ENCODE peak calls at places on chromosomes 16 and 17, in eight cellular contexts. L, Y, S, T, U, P, N and E are unnamed samples.

GRCh38 chr17:39679521-39680192 is 8.2 kb downstream of the PGAP3 start:
- DNase-seq in L (no peak), P (no peak), T (no peak), N (no peak), S (no peak), Y (no peak), U (no peak), E (no peak)

GRCh38 chr16:88466949-88467348 is 13.9 kb downstream of the ZFPM1 start:
- DNase-seq in L (no peak), Y (no peak), P (no peak), N (no peak), T (no peak), U (no peak), S (no peak), E (no peak)

GRCh38 chr16:31086629-31086906 is 2.2 kb downstream of the PRSS53 start:
- DNase-seq in P (no peak), S (no peak), T (no peak), U (no peak), Y (no peak), L (no peak), N (no peak), E (no peak)

GRCh38 chr17:71472809-71473789 is 647.7 kb upstream of the SOX9 start:
- DNase-seq in T (peak; percentile 6), L (no peak), P (no peak), Y (no peak), S (peak; percentile 86), U (peak; percentile 84), N (peak; percentile 65), E (peak; percentile 2)

GRCh38 chr16:86507173-86508027 is 2.9 kb upstream of the FOXF1 start:
- DNase-seq in P (no peak), U (no peak), T (no peak), S (no peak), N (no peak), Y (no peak), L (no peak), E (no peak)

GRCh38 chr17:18108400-18109312 is at the start of gene MYO15A:
- DNase-seq in N (no peak), P (no peak), Y (no peak), S (no peak), U (no peak), L (no peak), T (no peak), E (no peak)

GRCh38 chr17:61775364-61775763 is 88.0 kb downstream of the BRIP1 start:
- DNase-seq in L (no peak), Y (no peak), U (no peak), P (no peak), N (no peak), S (no peak), T (no peak), E (no peak)

GRCh38 chr16:49019081-49019633 is 262.5 kb downstream of the CBLN1 start:
- DNase-seq in P (no peak), N (no peak), U (peak; percentile 49), T (no peak), L (peak; percentile 51), S (no peak), Y (no peak), E (no peak)

GRCh38 chr16:24255446-24256352 is at the start of gene CACNG3:
- DNase-seq in U (peak; percentile 99), S (no peak), Y (peak; percentile 30), N (peak; percentile 37), L (peak; percentile 96), T (peak; percentile 89), P (no peak), E (peak; percentile 42)

GRCh38 chr16:3652373-3653037 is 2.0 kb upstream of the DNASE1 start:
- DNase-seq in P (no peak), S (no peak), N (peak; percentile 47), Y (no peak), U (no peak), L (no peak), T (no peak), E (no peak)

GRCh38 chr16:180101-180920 is at the start of gene HBQ1:
- DNase-seq in T (peak; percentile 85), S (no peak), U (peak; percentile 71), N (peak; percentile 21), P (no peak), L (peak; percentile 84), Y (peak; percentile 31), E (no peak)

GRCh38 chr16:53933407-53933806 is 229.5 kb downstream of the FTO start:
- DNase-seq in U (no peak), N (no peak), Y (no peak), P (no peak), L (no peak), T (no peak), S (no peak), E (no peak)

GRCh38 chr16:29126057-29126494 is 141.2 kb downstream of the LAT start:
- DNase-seq in N (no peak), T (no peak), L (no peak), S (no peak), P (no peak), Y (no peak), U (peak; percentile 32), E (no peak)

GRCh38 chr16:21253470-21253869 is 20.0 kb downstream of the ANKS4B start:
- DNase-seq in L (no peak), N (peak; percentile 37), T (peak; percentile 34), P (no peak), U (peak; percentile 15), S (no peak), Y (no peak), E (no peak)

GRCh38 chr16:15811778-15812750 is 44.8 kb downstream of the MYH11 start:
- DNase-seq in L (no peak), S (no peak), T (no peak), N (no peak), P (no peak), U (peak; percentile 6), Y (no peak), E (peak; percentile 0)

GRCh38 chr16:47043200-47043599 is 69.7 kb upstream of the DNAJA2 start:
- DNase-seq in N (no peak), U (no peak), L (no peak), P (no peak), Y (no peak), S (no peak), T (no peak), E (no peak)

GRCh38 chr16:67933805-67934204 is 2.1 kb upstream of the CTRL start:
- DNase-seq in Y (no peak), L (no peak), N (no peak), U (no peak), S (no peak), P (no peak), T (no peak), E (no peak)

GRCh38 chr16:31876955-31877828 is 3.6 kb downstream of the ZNF267 start:
- DNase-seq in N (peak; percentile 87), P (peak; percentile 94), L (no peak), U (no peak), Y (peak; percentile 83), S (no peak), T (no peak), E (no peak)

GRCh38 chr17:14745541-14745940 is 444.7 kb downstream of the HS3ST3B1 start:
- DNase-seq in S (no peak), L (no peak), T (no peak), U (no peak), P (no peak), Y (no peak), N (no peak), E (no peak)

GRCh38 chr16:89270666-89271345 is 53.3 kb downstream of the ZNF778 start:
- DNase-seq in T (no peak), P (no peak), S (no peak), U (no peak), Y (no peak), N (no peak), L (no peak), E (no peak)

GRCh38 chr17:27956601-27957445 is 63.7 kb upstream of the LYRM9 start:
- DNase-seq in N (no peak), U (peak; percentile 46), L (no peak), S (no peak), Y (no peak), T (peak; percentile 38), P (no peak), E (no peak)

GRCh38 chr17:30368896-30369720 is 9.6 kb upstream of the CPD start:
- DNase-seq in Y (no peak), L (no peak), N (no peak), T (no peak), U (no peak), P (no peak), S (no peak), E (no peak)

GRCh38 chr17:83109793-83110645 is 30.6 kb downstream of the METRNL start:
- DNase-seq in T (no peak), U (no peak), Y (peak; percentile 88), S (peak; percentile 76), P (no peak), N (peak; percentile 79), L (no peak), E (peak; percentile 45)

GRCh38 chr17:78368854-78369495 is 9.1 kb upstream of the SOCS3 start:
- DNase-seq in L (no peak), S (no peak), P (no peak), T (no peak), Y (no peak), N (no peak), U (peak; percentile 73), E (no peak)

GRCh38 chr17:31629696-31630470 is 229.2 kb downstream of the COPRS start:
- DNase-seq in L (no peak), S (no peak), P (no peak), N (no peak), Y (no peak), U (no peak), T (no peak), E (no peak)
- TF ChIP-seq POLR2AphosphoS5 in L (no peak), S (no peak), P (no peak), N (no peak), Y (no peak), U (no peak), T (no peak), E (no peak)

DNA sequence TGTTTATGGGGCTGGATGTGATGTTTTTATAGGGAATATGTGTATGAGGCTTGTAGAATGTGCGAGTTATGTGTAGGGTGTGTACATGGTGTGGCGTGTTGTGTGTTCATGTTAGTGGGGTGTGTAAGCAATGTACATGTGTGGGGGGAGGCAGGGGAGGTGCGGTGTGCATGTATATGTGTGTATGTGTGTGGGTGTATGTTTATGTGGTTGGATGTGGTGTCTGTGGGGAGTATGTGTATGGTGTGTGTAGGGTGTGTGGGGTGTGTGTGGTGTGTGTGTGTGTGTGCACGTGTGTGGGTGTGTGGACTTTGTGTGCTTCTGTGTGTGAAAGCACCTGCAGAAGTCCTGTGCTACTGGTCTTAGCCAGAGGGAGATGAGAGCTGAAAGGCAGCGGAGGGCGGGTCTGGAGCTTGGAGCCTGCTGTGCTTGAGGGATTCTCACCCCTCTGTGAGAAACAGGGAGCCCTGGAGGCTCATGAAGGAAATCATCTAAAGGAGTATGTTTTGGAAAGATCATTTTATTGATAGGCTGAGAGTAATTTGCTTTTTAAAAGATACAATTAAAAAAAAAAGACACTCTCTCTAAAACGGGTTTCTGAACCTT is 222.7 kb downstream of the HS3ST4 start:
- DNase-seq in L (no peak), P (no peak), Y (no peak), U (peak; percentile 2), T (no peak), S (no peak), N (no peak), E (no peak)
- H3K4me3 ChIP-seq in L (no peak overlapping the region), P (no peak overlapping the region), Y (no peak overlapping the region), U (no peak overlapping the region), T (no peak overlapping the region), S (no peak overlapping the region), N (no peak overlapping the region), E (no peak overlapping the region)

GRCh38 chr17:357634-358033 is 5.0 kb upstream of the RPH3AL start:
- DNase-seq in L (no peak), S (no peak), U (no peak), Y (no peak), N (no peak), T (no peak), P (no peak), E (no peak)
- TF ChIP-seq EZH2 in L (no peak), S (no peak), U (no peak), Y (no peak), N (no peak), T (no peak), P (no peak), E (no peak)

GRCh38 chr17:44137891-44138709 is 3.6 kb upstream of the HROB start:
- DNase-seq in P (no peak), L (peak; percentile 66), S (peak; percentile 95), N (peak; percentile 87), Y (peak; percentile 97), U (peak; percentile 80), T (peak; percentile 95), E (peak; percentile 77)
- TF ChIP-seq POLR2AphosphoS5 in P (no peak), L (no peak), S (peak; percentile 69), N (peak; percentile 31), Y (peak; percentile 69), U (no peak), T (no peak), E (no peak)